ENCODE peak calls at places on chromosomes 11 and 22, in seven cellular contexts. One of them, this sample, is unnamed.

GRCh38 chr22:49574205-49574604 is 253.5 kb downstream of the BRD1 start:
- DNase-seq in progenitor cell of endocrine pancreas: no peak
- DNase-seq in tibial nerve: no peak
- DNase-seq in SK-N-SH: peak
- DNase-seq in MM.1S: no peak
- DNase-seq in GM13976: no peak
- DNase-seq in PC-3: no peak
- DNase-seq in this sample: no peak

GRCh38 chr22:29947410-29948387 is 64.7 kb downstream of the MTMR3 start:
- DNase-seq in PC-3: no peak
- DNase-seq in MM.1S: no peak
- DNase-seq in GM13976: no peak
- DNase-seq in SK-N-SH: peak
- DNase-seq in tibial nerve: no peak
- DNase-seq in progenitor cell of endocrine pancreas: no peak
- DNase-seq in this sample: no peak

GRCh38 chr22:36147196-36147788 is 13.3 kb downstream of the APOL3 start:
- DNase-seq in tibial nerve: no peak
- DNase-seq in progenitor cell of endocrine pancreas: no peak
- DNase-seq in SK-N-SH: peak
- DNase-seq in MM.1S: no peak
- DNase-seq in PC-3: no peak
- DNase-seq in GM13976: no peak
- DNase-seq in this sample: no peak

GRCh38 chr11:112401036-112401769 is 140.5 kb upstream of the PLET1 start:
- DNase-seq in GM13976: no peak
- DNase-seq in tibial nerve: no peak
- DNase-seq in SK-N-SH: no peak
- DNase-seq in progenitor cell of endocrine pancreas: no peak
- DNase-seq in MM.1S: no peak
- DNase-seq in PC-3: no peak
- DNase-seq in this sample: no peak

GRCh38 chr11:12626616-12627015 is 47.6 kb upstream of the TEAD1 start:
- DNase-seq in tibial nerve: no peak
- DNase-seq in PC-3: no peak
- DNase-seq in SK-N-SH: no peak
- DNase-seq in MM.1S: no peak
- DNase-seq in GM13976: no peak
- DNase-seq in progenitor cell of endocrine pancreas: no peak
- DNase-seq in this sample: no peak

GRCh38 chr11:113835306-113835705 is 40.1 kb downstream of the USP28 start:
- DNase-seq in PC-3: no peak
- DNase-seq in GM13976: no peak
- DNase-seq in progenitor cell of endocrine pancreas: no peak
- DNase-seq in SK-N-SH: no peak
- DNase-seq in tibial nerve: no peak
- DNase-seq in MM.1S: no peak
- DNase-seq in this sample: no peak

GRCh38 chr11:101129203-101129943 is at the start of gene PGR:
- DNase-seq in tibial nerve: peak
- DNase-seq in PC-3: no peak
- DNase-seq in progenitor cell of endocrine pancreas: peak
- DNase-seq in SK-N-SH: peak
- DNase-seq in MM.1S: no peak
- DNase-seq in GM13976: no peak
- DNase-seq in this sample: no peak

GRCh38 chr22:50010676-50011446 is 1.7 kb downstream of the IL17REL start:
- DNase-seq in PC-3: no peak
- DNase-seq in SK-N-SH: no peak
- DNase-seq in MM.1S: no peak
- DNase-seq in tibial nerve: no peak
- DNase-seq in progenitor cell of endocrine pancreas: no peak
- DNase-seq in GM13976: peak
- DNase-seq in this sample: no peak

GRCh38 chr11:9927670-9928069 is 263.8 kb downstream of the SWAP70 start:
- DNase-seq in GM13976: no peak
- DNase-seq in PC-3: no peak
- DNase-seq in tibial nerve: no peak
- DNase-seq in MM.1S: no peak
- DNase-seq in SK-N-SH: no peak
- DNase-seq in progenitor cell of endocrine pancreas: no peak
- DNase-seq in this sample: no peak

GRCh38 chr11:13189561-13190435 is 87.8 kb upstream of the BMAL1 start:
- DNase-seq in SK-N-SH: no peak
- DNase-seq in PC-3: no peak
- DNase-seq in GM13976: no peak
- DNase-seq in tibial nerve: no peak
- DNase-seq in MM.1S: no peak
- DNase-seq in progenitor cell of endocrine pancreas: no peak
- DNase-seq in this sample: no peak

GRCh38 chr11:45982656-45983470 is 60.4 kb downstream of the LARGE2 start:
- DNase-seq in tibial nerve: no peak
- DNase-seq in MM.1S: no peak
- DNase-seq in SK-N-SH: peak
- DNase-seq in GM13976: no peak
- DNase-seq in PC-3: no peak
- DNase-seq in progenitor cell of endocrine pancreas: no peak
- DNase-seq in this sample: peak

GRCh38 chr11:129930306-129930705 is 34.9 kb upstream of the NFRKB start:
- DNase-seq in GM13976: no peak
- DNase-seq in tibial nerve: no peak
- DNase-seq in SK-N-SH: no peak
- DNase-seq in PC-3: peak
- DNase-seq in progenitor cell of endocrine pancreas: no peak
- DNase-seq in MM.1S: no peak
- DNase-seq in this sample: no peak

GRCh38 chr11:129894281-129895125 is 875 bp downstream of the NFRKB start:
- DNase-seq in MM.1S: peak
- DNase-seq in GM13976: no peak
- DNase-seq in SK-N-SH: no peak
- DNase-seq in PC-3: peak
- DNase-seq in tibial nerve: no peak
- DNase-seq in progenitor cell of endocrine pancreas: no peak
- DNase-seq in this sample: no peak

GRCh38 chr11:8786933-8787332 is 104.3 kb downstream of the RPL27A start:
- DNase-seq in progenitor cell of endocrine pancreas: no peak
- DNase-seq in GM13976: no peak
- DNase-seq in PC-3: no peak
- DNase-seq in MM.1S: peak
- DNase-seq in SK-N-SH: no peak
- DNase-seq in tibial nerve: no peak
- DNase-seq in this sample: no peak

GRCh38 chr11:19980388-19980787 is 179.9 kb downstream of the DBX1 start:
- DNase-seq in GM13976: no peak
- DNase-seq in PC-3: no peak
- DNase-seq in progenitor cell of endocrine pancreas: no peak
- DNase-seq in tibial nerve: no peak
- DNase-seq in SK-N-SH: no peak
- DNase-seq in MM.1S: no peak
- DNase-seq in this sample: no peak

GRCh38 chr22:31829505-31829904 is 75.7 kb downstream of the DEPDC5 start:
- DNase-seq in GM13976: peak
- DNase-seq in SK-N-SH: peak
- DNase-seq in MM.1S: no peak
- DNase-seq in PC-3: peak
- DNase-seq in progenitor cell of endocrine pancreas: no peak
- DNase-seq in tibial nerve: no peak
- DNase-seq in this sample: no peak

GRCh38 chr11:119903821-119904220 is 174.8 kb upstream of the NECTIN1 start:
- DNase-seq in GM13976: no peak
- DNase-seq in progenitor cell of endocrine pancreas: no peak
- DNase-seq in MM.1S: no peak
- DNase-seq in tibial nerve: no peak
- DNase-seq in SK-N-SH: no peak
- DNase-seq in PC-3: no peak
- DNase-seq in this sample: no peak

GRCh38 chr11:74669311-74670160 is 61.7 kb downstream of the CHRDL2 start:
- DNase-seq in progenitor cell of endocrine pancreas: no peak
- DNase-seq in GM13976: no peak
- DNase-seq in tibial nerve: no peak
- DNase-seq in PC-3: no peak
- DNase-seq in MM.1S: no peak
- DNase-seq in SK-N-SH: no peak
- DNase-seq in this sample: no peak

GRCh38 chr11:76455331-76455730 is 10.5 kb downstream of the EMSY start:
- DNase-seq in MM.1S: no peak
- DNase-seq in PC-3: no peak
- DNase-seq in SK-N-SH: no peak
- DNase-seq in GM13976: no peak
- DNase-seq in progenitor cell of endocrine pancreas: no peak
- DNase-seq in tibial nerve: no peak
- DNase-seq in this sample: no peak

GRCh38 chr11:7077101-7077500 is 11.7 kb upstream of the RBMXL2 start:
- DNase-seq in SK-N-SH: no peak
- DNase-seq in tibial nerve: no peak
- DNase-seq in PC-3: no peak
- DNase-seq in MM.1S: peak
- DNase-seq in GM13976: no peak
- DNase-seq in progenitor cell of endocrine pancreas: no peak
- DNase-seq in this sample: no peak

DNA sequence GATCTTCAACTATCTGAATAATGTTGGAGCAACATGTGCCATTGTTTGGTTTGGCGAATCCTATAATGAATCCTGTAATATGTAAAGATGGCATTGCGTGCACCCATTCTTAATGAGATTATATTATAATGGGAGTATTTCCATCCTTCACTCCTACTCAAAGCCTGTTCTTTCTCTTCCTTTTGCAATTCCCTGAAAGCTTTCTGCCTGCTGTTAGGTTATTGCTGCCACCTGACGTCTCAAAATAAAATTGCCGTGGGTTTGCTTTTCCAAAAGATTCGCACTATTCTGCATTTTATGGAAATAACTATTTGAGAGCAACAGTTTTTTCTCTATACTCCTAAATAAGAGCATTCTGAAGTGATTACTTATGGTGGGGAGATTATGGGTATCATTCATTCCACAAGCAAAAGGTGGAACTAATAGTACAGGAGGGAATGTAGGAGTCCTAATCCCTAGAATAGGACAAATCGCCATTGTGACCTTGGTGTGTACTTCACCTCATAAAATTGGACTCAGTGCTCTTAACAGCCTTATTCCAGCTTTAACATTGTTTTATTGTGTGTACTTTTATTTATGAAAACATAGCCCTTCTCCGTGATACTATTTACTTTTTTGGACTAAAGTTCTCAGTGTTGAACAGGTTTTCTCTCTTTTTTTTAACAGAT is 69.6 kb upstream of the ALKBH3 start:
- DNase-seq in SK-N-SH: no peak
- DNase-seq in progenitor cell of endocrine pancreas: no peak
- DNase-seq in tibial nerve: no peak
- DNase-seq in MM.1S: no peak
- DNase-seq in GM13976: no peak
- DNase-seq in PC-3: peak
- DNase-seq in this sample: no peak
- TF ChIP-seq CTCF in SK-N-SH: peak
- TF ChIP-seq CTCF in progenitor cell of endocrine pancreas: peak
- TF ChIP-seq CTCF in tibial nerve: no peak
- TF ChIP-seq CTCF in MM.1S: no peak
- TF ChIP-seq CTCF in GM13976: no peak
- TF ChIP-seq CTCF in PC-3: peak
- TF ChIP-seq CTCF in this sample: no peak

DNA sequence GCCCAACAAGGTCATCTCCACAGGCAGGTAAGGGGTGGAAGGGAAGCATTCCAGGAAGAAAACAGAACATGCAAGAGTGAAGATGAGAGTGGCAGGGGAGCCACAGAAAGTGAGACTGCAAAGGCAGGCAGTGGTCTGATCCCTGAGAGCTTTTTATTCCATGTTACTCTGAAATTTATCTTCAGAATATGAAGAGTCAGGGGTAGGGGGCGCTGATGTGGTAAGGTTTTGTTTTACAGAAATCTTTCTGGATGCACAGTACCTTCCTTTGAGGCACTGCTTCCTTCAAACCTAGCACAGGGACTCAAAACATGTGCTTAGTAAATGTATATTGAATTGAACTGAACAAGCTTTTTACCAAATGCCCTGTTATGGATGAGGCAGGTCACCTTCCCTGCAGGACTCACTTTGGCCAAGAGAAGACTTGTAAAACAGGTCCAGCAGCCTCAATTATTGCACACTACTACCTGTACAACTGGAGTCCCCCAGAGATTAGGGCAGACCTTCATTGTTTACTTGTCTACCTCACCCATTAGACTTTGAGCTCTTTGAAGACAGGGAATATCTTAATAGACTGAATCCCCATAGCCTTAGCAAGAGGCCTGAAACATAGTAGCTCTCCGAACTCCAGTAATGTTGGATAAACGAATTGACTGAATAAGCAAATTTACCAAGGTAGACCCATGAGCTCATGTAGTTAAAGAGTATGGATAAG is 2.2 kb downstream of the PAK1 start:
- DNase-seq in GM13976: no peak
- DNase-seq in SK-N-SH: peak
- DNase-seq in tibial nerve: peak
- DNase-seq in progenitor cell of endocrine pancreas: peak
- DNase-seq in PC-3: peak
- DNase-seq in MM.1S: peak
- DNase-seq in this sample: no peak
- TF ChIP-seq CTCF in GM13976: no peak
- TF ChIP-seq CTCF in SK-N-SH: peak
- TF ChIP-seq CTCF in tibial nerve: no peak
- TF ChIP-seq CTCF in progenitor cell of endocrine pancreas: peak
- TF ChIP-seq CTCF in PC-3: peak
- TF ChIP-seq CTCF in MM.1S: peak
- TF ChIP-seq CTCF in this sample: peak

GRCh38 chr11:2898366-2899079 is 12.9 kb upstream of the CDKN1C start:
- DNase-seq in GM13976: no peak
- DNase-seq in tibial nerve: peak
- DNase-seq in progenitor cell of endocrine pancreas: no peak
- DNase-seq in PC-3: peak
- DNase-seq in SK-N-SH: no peak
- DNase-seq in MM.1S: peak
- DNase-seq in this sample: no peak
- TF ChIP-seq CTCF in GM13976: no peak
- TF ChIP-seq CTCF in tibial nerve: no peak
- TF ChIP-seq CTCF in progenitor cell of endocrine pancreas: no peak
- TF ChIP-seq CTCF in PC-3: no peak
- TF ChIP-seq CTCF in SK-N-SH: no peak
- TF ChIP-seq CTCF in MM.1S: no peak
- TF ChIP-seq CTCF in this sample: no peak

GRCh38 chr11:132894598-132894997 is 637.7 kb downstream of the OPCML start:
- DNase-seq in SK-N-SH: no peak
- DNase-seq in tibial nerve: no peak
- DNase-seq in progenitor cell of endocrine pancreas: no peak
- DNase-seq in MM.1S: no peak
- DNase-seq in PC-3: no peak
- DNase-seq in GM13976: no peak
- DNase-seq in this sample: no peak

GRCh38 chr11:132895340-132895739 is 637.0 kb downstream of the OPCML start:
- DNase-seq in GM13976: no peak
- DNase-seq in PC-3: no peak
- DNase-seq in SK-N-SH: no peak
- DNase-seq in tibial nerve: no peak
- DNase-seq in progenitor cell of endocrine pancreas: no peak
- DNase-seq in MM.1S: no peak
- DNase-seq in this sample: no peak

GRCh38 chr11:132901638-132902610 is 630.4 kb downstream of the OPCML start:
- DNase-seq in progenitor cell of endocrine pancreas: no peak
- DNase-seq in GM13976: no peak
- DNase-seq in PC-3: no peak
- DNase-seq in MM.1S: no peak
- DNase-seq in SK-N-SH: no peak
- DNase-seq in tibial nerve: no peak
- DNase-seq in this sample: no peak

GRCh38 chr11:132898021-132898420 is 634.3 kb downstream of the OPCML start:
- DNase-seq in MM.1S: no peak
- DNase-seq in progenitor cell of endocrine pancreas: no peak
- DNase-seq in GM13976: no peak
- DNase-seq in SK-N-SH: no peak
- DNase-seq in tibial nerve: no peak
- DNase-seq in PC-3: no peak
- DNase-seq in this sample: no peak

GRCh38 chr11:132898676-132899075 is 633.6 kb downstream of the OPCML start:
- DNase-seq in MM.1S: no peak
- DNase-seq in PC-3: no peak
- DNase-seq in SK-N-SH: no peak
- DNase-seq in tibial nerve: no peak
- DNase-seq in GM13976: no peak
- DNase-seq in progenitor cell of endocrine pancreas: no peak
- DNase-seq in this sample: no peak
- TF ChIP-seq CTCF in MM.1S: no peak
- TF ChIP-seq CTCF in PC-3: no peak
- TF ChIP-seq CTCF in SK-N-SH: no peak
- TF ChIP-seq CTCF in tibial nerve: no peak
- TF ChIP-seq CTCF in GM13976: no peak
- TF ChIP-seq CTCF in progenitor cell of endocrine pancreas: no peak
- TF ChIP-seq CTCF in this sample: no peak